ENCODE peak calls at places on chromosomes 13 and 19, in nine cellular contexts. One of them, this sample, is unnamed.

GRCh38 chr19:19997656-19998268 is 41.5 kb downstream of the ZNF682 start:
- DNase-seq in body of pancreas: peak
- DNase-seq in stomach: peak
- DNase-seq in uterus: peak
- DNase-seq in H1: peak
- DNase-seq in endothelial cell of umbilical vein: no peak
- DNase-seq in thyroid gland: peak
- DNase-seq in breast epithelium: peak
- DNase-seq in prostate gland: peak
- DNase-seq in this sample: peak

GRCh38 chr19:5600797-5601196 is 21.8 kb downstream of the SAFB2 start:
- DNase-seq in body of pancreas: no peak
- DNase-seq in stomach: no peak
- DNase-seq in uterus: no peak
- DNase-seq in H1: no peak
- DNase-seq in endothelial cell of umbilical vein: no peak
- DNase-seq in thyroid gland: no peak
- DNase-seq in breast epithelium: no peak
- DNase-seq in prostate gland: no peak
- DNase-seq in this sample: no peak

GRCh38 chr19:639251-640155 is at the start of gene FGF22:
- DNase-seq in body of pancreas: peak
- DNase-seq in stomach: peak
- DNase-seq in uterus: peak
- DNase-seq in H1: peak
- DNase-seq in endothelial cell of umbilical vein: peak
- DNase-seq in thyroid gland: peak
- DNase-seq in breast epithelium: peak
- DNase-seq in prostate gland: peak
- DNase-seq in this sample: peak

GRCh38 chr19:46753420-46754155 is 7.3 kb upstream of the STRN4 start:
- DNase-seq in body of pancreas: peak
- DNase-seq in stomach: peak
- DNase-seq in uterus: peak
- DNase-seq in H1: peak
- DNase-seq in endothelial cell of umbilical vein: peak
- DNase-seq in thyroid gland: peak
- DNase-seq in breast epithelium: no peak
- DNase-seq in prostate gland: peak
- DNase-seq in this sample: no peak

GRCh38 chr13:111519490-111520170 is 199.2 kb downstream of the TEX29 start:
- DNase-seq in body of pancreas: no peak
- DNase-seq in stomach: no peak
- DNase-seq in uterus: no peak
- DNase-seq in H1: no peak
- DNase-seq in endothelial cell of umbilical vein: no peak
- DNase-seq in thyroid gland: no peak
- DNase-seq in breast epithelium: peak
- DNase-seq in prostate gland: no peak
- DNase-seq in this sample: no peak

GRCh38 chr13:97250560-97250959 is 28.4 kb downstream of the MBNL2 start:
- DNase-seq in body of pancreas: no peak
- DNase-seq in stomach: no peak
- DNase-seq in uterus: no peak
- DNase-seq in H1: no peak
- DNase-seq in endothelial cell of umbilical vein: peak
- DNase-seq in thyroid gland: no peak
- DNase-seq in breast epithelium: no peak
- DNase-seq in prostate gland: no peak
- DNase-seq in this sample: no peak

GRCh38 chr19:5298502-5298901 is 42.1 kb downstream of the PTPRS start:
- DNase-seq in body of pancreas: peak
- DNase-seq in stomach: peak
- DNase-seq in uterus: no peak
- DNase-seq in H1: no peak
- DNase-seq in endothelial cell of umbilical vein: no peak
- DNase-seq in thyroid gland: peak
- DNase-seq in breast epithelium: peak
- DNase-seq in prostate gland: peak
- DNase-seq in this sample: no peak

GRCh38 chr19:49939721-49940481 is 10.6 kb upstream of the NUP62 start:
- DNase-seq in body of pancreas: no peak
- DNase-seq in stomach: no peak
- DNase-seq in uterus: no peak
- DNase-seq in H1: no peak
- DNase-seq in endothelial cell of umbilical vein: no peak
- DNase-seq in thyroid gland: no peak
- DNase-seq in breast epithelium: no peak
- DNase-seq in prostate gland: no peak
- DNase-seq in this sample: no peak

GRCh38 chr13:51148952-51149573 is 38.0 kb upstream of the C13orf42 start:
- DNase-seq in body of pancreas: peak
- DNase-seq in stomach: no peak
- DNase-seq in uterus: peak
- DNase-seq in H1: no peak
- DNase-seq in endothelial cell of umbilical vein: peak
- DNase-seq in thyroid gland: peak
- DNase-seq in breast epithelium: no peak
- DNase-seq in prostate gland: peak
- DNase-seq in this sample: no peak

GRCh38 chr13:48891586-48891985 is 84.1 kb upstream of the FNDC3A start:
- DNase-seq in body of pancreas: peak
- DNase-seq in stomach: no peak
- DNase-seq in uterus: no peak
- DNase-seq in H1: no peak
- DNase-seq in endothelial cell of umbilical vein: peak
- DNase-seq in thyroid gland: no peak
- DNase-seq in breast epithelium: no peak
- DNase-seq in prostate gland: no peak
- DNase-seq in this sample: peak

GRCh38 chr19:6773323-6773931 is 919 bp downstream of the VAV1 start:
- DNase-seq in body of pancreas: peak
- DNase-seq in stomach: peak
- DNase-seq in uterus: no peak
- DNase-seq in H1: no peak
- DNase-seq in endothelial cell of umbilical vein: no peak
- DNase-seq in thyroid gland: no peak
- DNase-seq in breast epithelium: no peak
- DNase-seq in prostate gland: no peak
- DNase-seq in this sample: no peak

GRCh38 chr13:109918179-109918651 is 131.8 kb upstream of the IRS2 start:
- DNase-seq in body of pancreas: no peak
- DNase-seq in stomach: no peak
- DNase-seq in uterus: no peak
- DNase-seq in H1: no peak
- DNase-seq in endothelial cell of umbilical vein: no peak
- DNase-seq in thyroid gland: no peak
- DNase-seq in breast epithelium: no peak
- DNase-seq in prostate gland: no peak
- DNase-seq in this sample: no peak

GRCh38 chr13:38849316-38849715 is 141.3 kb downstream of the STOML3 start:
- DNase-seq in body of pancreas: no peak
- DNase-seq in stomach: no peak
- DNase-seq in uterus: no peak
- DNase-seq in H1: no peak
- DNase-seq in endothelial cell of umbilical vein: no peak
- DNase-seq in thyroid gland: no peak
- DNase-seq in breast epithelium: no peak
- DNase-seq in prostate gland: no peak
- DNase-seq in this sample: no peak

GRCh38 chr13:22749626-22750025 is 431.2 kb upstream of the SGCG start:
- DNase-seq in body of pancreas: no peak
- DNase-seq in stomach: no peak
- DNase-seq in uterus: no peak
- DNase-seq in H1: no peak
- DNase-seq in endothelial cell of umbilical vein: no peak
- DNase-seq in thyroid gland: no peak
- DNase-seq in breast epithelium: no peak
- DNase-seq in prostate gland: no peak
- DNase-seq in this sample: no peak

GRCh38 chr19:31146546-31147183 is 202.6 kb downstream of the TSHZ3 start:
- DNase-seq in body of pancreas: no peak
- DNase-seq in stomach: no peak
- DNase-seq in uterus: no peak
- DNase-seq in H1: no peak
- DNase-seq in endothelial cell of umbilical vein: no peak
- DNase-seq in thyroid gland: no peak
- DNase-seq in breast epithelium: no peak
- DNase-seq in prostate gland: no peak
- DNase-seq in this sample: no peak

GRCh38 chr19:35153701-35154534 is 617 bp upstream of the FXYD5 start:
- DNase-seq in body of pancreas: no peak
- DNase-seq in stomach: peak
- DNase-seq in uterus: no peak
- DNase-seq in H1: peak
- DNase-seq in endothelial cell of umbilical vein: peak
- DNase-seq in thyroid gland: no peak
- DNase-seq in breast epithelium: no peak
- DNase-seq in prostate gland: no peak
- DNase-seq in this sample: no peak

GRCh38 chr13:113052971-113053370 is 52.6 kb upstream of the F7 start:
- DNase-seq in body of pancreas: no peak
- DNase-seq in stomach: no peak
- DNase-seq in uterus: no peak
- DNase-seq in H1: no peak
- DNase-seq in endothelial cell of umbilical vein: no peak
- DNase-seq in thyroid gland: no peak
- DNase-seq in breast epithelium: no peak
- DNase-seq in prostate gland: no peak
- DNase-seq in this sample: no peak

GRCh38 chr13:30735025-30735967 is at the start of gene ALOX5AP:
- DNase-seq in body of pancreas: peak
- DNase-seq in stomach: peak
- DNase-seq in uterus: no peak
- DNase-seq in H1: no peak
- DNase-seq in endothelial cell of umbilical vein: no peak
- DNase-seq in thyroid gland: no peak
- DNase-seq in breast epithelium: no peak
- DNase-seq in prostate gland: no peak
- DNase-seq in this sample: no peak

GRCh38 chr19:31548941-31549340 is 199.7 kb upstream of the TSHZ3 start:
- DNase-seq in body of pancreas: peak
- DNase-seq in stomach: no peak
- DNase-seq in uterus: no peak
- DNase-seq in H1: no peak
- DNase-seq in endothelial cell of umbilical vein: no peak
- DNase-seq in thyroid gland: peak
- DNase-seq in breast epithelium: no peak
- DNase-seq in prostate gland: no peak
- DNase-seq in this sample: no peak

GRCh38 chr19:45404557-45405434 is at the start of gene PPP1R13L:
- DNase-seq in body of pancreas: peak
- DNase-seq in stomach: peak
- DNase-seq in uterus: peak
- DNase-seq in H1: peak
- DNase-seq in endothelial cell of umbilical vein: peak
- DNase-seq in thyroid gland: peak
- DNase-seq in breast epithelium: peak
- DNase-seq in prostate gland: peak
- DNase-seq in this sample: peak

GRCh38 chr19:45403781-45404556 is 900 bp downstream of the PPP1R13L start:
- DNase-seq in body of pancreas: peak
- DNase-seq in stomach: peak
- DNase-seq in uterus: no peak
- DNase-seq in H1: peak
- DNase-seq in endothelial cell of umbilical vein: peak
- DNase-seq in thyroid gland: peak
- DNase-seq in breast epithelium: peak
- DNase-seq in prostate gland: peak
- DNase-seq in this sample: peak

GRCh38 chr19:45406165-45406956 is at the start of gene POLR1G:
- DNase-seq in body of pancreas: peak
- DNase-seq in stomach: peak
- DNase-seq in uterus: peak
- DNase-seq in H1: peak
- DNase-seq in endothelial cell of umbilical vein: peak
- DNase-seq in thyroid gland: peak
- DNase-seq in breast epithelium: peak
- DNase-seq in prostate gland: peak
- DNase-seq in this sample: peak

GRCh38 chr19:45406957-45407375 is 522 bp downstream of the POLR1G start:
- DNase-seq in body of pancreas: no peak
- DNase-seq in stomach: no peak
- DNase-seq in uterus: no peak
- DNase-seq in H1: no peak
- DNase-seq in endothelial cell of umbilical vein: no peak
- DNase-seq in thyroid gland: no peak
- DNase-seq in breast epithelium: no peak
- DNase-seq in prostate gland: no peak
- DNase-seq in this sample: no peak

GRCh38 chr19:45405435-45406164 is 731 bp upstream of the PPP1R13L start:
- DNase-seq in body of pancreas: peak
- DNase-seq in stomach: peak
- DNase-seq in uterus: peak
- DNase-seq in H1: peak
- DNase-seq in endothelial cell of umbilical vein: peak
- DNase-seq in thyroid gland: peak
- DNase-seq in breast epithelium: peak
- DNase-seq in prostate gland: peak
- DNase-seq in this sample: peak
- TF ChIP-seq POLR2A in body of pancreas: peak
- TF ChIP-seq POLR2A in stomach: no peak
- TF ChIP-seq POLR2A in uterus: no peak
- TF ChIP-seq POLR2A in H1: no peak
- TF ChIP-seq POLR2A in endothelial cell of umbilical vein: peak
- TF ChIP-seq POLR2A in thyroid gland: no peak
- TF ChIP-seq POLR2A in breast epithelium: no peak
- TF ChIP-seq POLR2A in prostate gland: peak
- TF ChIP-seq POLR2A in this sample: no peak

GRCh38 chr19:2210987-2211740 is 25.0 kb downstream of the PLEKHJ1 start:
- DNase-seq in body of pancreas: no peak
- DNase-seq in stomach: no peak
- DNase-seq in uterus: no peak
- DNase-seq in H1: no peak
- DNase-seq in endothelial cell of umbilical vein: no peak
- DNase-seq in thyroid gland: no peak
- DNase-seq in breast epithelium: no peak
- DNase-seq in prostate gland: no peak
- DNase-seq in this sample: no peak
- TF ChIP-seq POLR2A in body of pancreas: no peak
- TF ChIP-seq POLR2A in stomach: no peak
- TF ChIP-seq POLR2A in uterus: no peak
- TF ChIP-seq POLR2A in H1: no peak
- TF ChIP-seq POLR2A in endothelial cell of umbilical vein: no peak
- TF ChIP-seq POLR2A in thyroid gland: no peak
- TF ChIP-seq POLR2A in breast epithelium: no peak
- TF ChIP-seq POLR2A in prostate gland: no peak
- TF ChIP-seq POLR2A in this sample: no peak

GRCh38 chr19:12139885-12140544 is at the start of gene ZNF20:
- DNase-seq in body of pancreas: peak
- DNase-seq in stomach: peak
- DNase-seq in uterus: peak
- DNase-seq in H1: peak
- DNase-seq in endothelial cell of umbilical vein: peak
- DNase-seq in thyroid gland: peak
- DNase-seq in breast epithelium: peak
- DNase-seq in prostate gland: peak
- DNase-seq in this sample: peak
- TF ChIP-seq POLR2A in body of pancreas: peak
- TF ChIP-seq POLR2A in stomach: peak
- TF ChIP-seq POLR2A in uterus: peak
- TF ChIP-seq POLR2A in H1: peak
- TF ChIP-seq POLR2A in endothelial cell of umbilical vein: no peak
- TF ChIP-seq POLR2A in thyroid gland: no peak
- TF ChIP-seq POLR2A in breast epithelium: peak
- TF ChIP-seq POLR2A in prostate gland: peak
- TF ChIP-seq POLR2A in this sample: peak

GRCh38 chr19:48873476-48874308 is 1.5 kb downstream of the PPP1R15A start:
- DNase-seq in body of pancreas: no peak
- DNase-seq in stomach: no peak
- DNase-seq in uterus: peak
- DNase-seq in H1: no peak
- DNase-seq in endothelial cell of umbilical vein: no peak
- DNase-seq in thyroid gland: no peak
- DNase-seq in breast epithelium: no peak
- DNase-seq in prostate gland: no peak
- DNase-seq in this sample: no peak
- TF ChIP-seq POLR2A in body of pancreas: no peak
- TF ChIP-seq POLR2A in stomach: no peak
- TF ChIP-seq POLR2A in uterus: no peak
- TF ChIP-seq POLR2A in H1: no peak
- TF ChIP-seq POLR2A in endothelial cell of umbilical vein: no peak
- TF ChIP-seq POLR2A in thyroid gland: no peak
- TF ChIP-seq POLR2A in breast epithelium: no peak
- TF ChIP-seq POLR2A in prostate gland: no peak
- TF ChIP-seq POLR2A in this sample: no peak

This sample was measured in H54.